ENCODE peak calls at places on chromosome 3, in eight cellular contexts. P is psoas muscle, U is stomach, I is Peyer's patch, E is left lung, B is Karpas-422, V is SK-N-SH, X is adrenal gland. L is an unnamed sample. For H3K4me1 and H3K27me3, the result is how much of the 10 kb centered on the place peaks cover.

GRCh38 chr3:49665822-49666519 is 8.2 kb upstream of the APEH start:
- DNase-seq in P (no peak), U (peak), I (no peak), E (no peak), B (no peak), V (no peak), X (no peak), L (no peak)

GRCh38 chr3:50454671-50455070 is 48.8 kb downstream of the CACNA2D2 start:
- DNase-seq in P (no peak), U (no peak), I (no peak), E (no peak), B (no peak), V (peak), X (no peak), L (no peak)

GRCh38 chr3:174218011-174218410 is 641.1 kb upstream of the NAALADL2 start:
- DNase-seq in P (no peak), U (no peak), I (no peak), E (no peak), B (no peak), V (no peak), X (no peak), L (no peak)

GRCh38 chr3:127629462-127630403 is 748 bp downstream of the PODXL2 start:
- DNase-seq in P (no peak), U (no peak), I (peak), E (no peak), B (peak), V (peak), X (no peak), L (peak)

GRCh38 chr3:45640724-45641361 is 46.3 kb downstream of the LIMD1 start:
- DNase-seq in P (no peak), U (no peak), I (no peak), E (no peak), B (peak), V (no peak), X (no peak), L (no peak)

GRCh38 chr3:193895409-193895808 is 240.5 kb upstream of the HES1 start:
- DNase-seq in P (no peak), U (no peak), I (no peak), E (no peak), B (no peak), V (no peak), X (no peak), L (no peak)

GRCh38 chr3:116188231-116188785 is 257.0 kb downstream of the LSAMP start:
- DNase-seq in P (no peak), U (no peak), I (no peak), E (no peak), B (no peak), V (no peak), X (no peak), L (no peak)

GRCh38 chr3:16106050-16106449 is 68.4 kb upstream of the GALNT15 start:
- DNase-seq in P (no peak), U (no peak), I (no peak), E (no peak), B (no peak), V (no peak), X (no peak), L (no peak)

GRCh38 chr3:133440652-133441051 is 40.8 kb downstream of the BFSP2 start:
- DNase-seq in P (no peak), U (no peak), I (no peak), E (no peak), B (peak), V (no peak), X (no peak), L (no peak)

GRCh38 chr3:169634618-169635236 is 28.8 kb downstream of the MECOM start:
- DNase-seq in P (no peak), U (peak), I (no peak), E (peak), B (no peak), V (no peak), X (no peak), L (no peak)

GRCh38 chr3:101154386-101154785 is 161.2 kb upstream of the ABI3BP start:
- DNase-seq in P (no peak), U (no peak), I (no peak), E (no peak), B (no peak), V (no peak), X (no peak), L (no peak)

GRCh38 chr3:112984485-112984884 is 6.3 kb upstream of the GTPBP8 start:
- DNase-seq in P (no peak), U (peak), I (no peak), E (no peak), B (no peak), V (no peak), X (no peak), L (no peak)

GRCh38 chr3:137988152-137988551 is 21.8 kb upstream of the CLDN18 start:
- DNase-seq in P (no peak), U (peak), I (no peak), E (peak), B (no peak), V (no peak), X (no peak), L (no peak)

GRCh38 chr3:188385295-188385694 is 231.3 kb downstream of the LPP start:
- DNase-seq in P (no peak), U (no peak), I (no peak), E (peak), B (no peak), V (no peak), X (no peak), L (no peak)

GRCh38 chr3:169091196-169091595 is 572.3 kb downstream of the MECOM start:
- DNase-seq in P (no peak), U (no peak), I (no peak), E (no peak), B (no peak), V (no peak), X (no peak), L (no peak)

GRCh38 chr3:107928084-107928445 is 162.8 kb downstream of the CD47 start:
- DNase-seq in P (no peak), U (no peak), I (no peak), E (no peak), B (peak), V (peak), X (no peak), L (no peak)

GRCh38 chr3:38722760-38723568 is 73.5 kb upstream of the SCN5A start:
- DNase-seq in P (no peak), U (no peak), I (no peak), E (no peak), B (no peak), V (no peak), X (no peak), L (no peak)

GRCh38 chr3:81451140-81451539 is 310.3 kb downstream of the GBE1 start:
- DNase-seq in P (no peak), U (no peak), I (no peak), E (no peak), B (no peak), V (no peak), X (no peak), L (no peak)

GRCh38 chr3:50806806-50807205 is 132.1 kb downstream of the DOCK3 start:
- DNase-seq in P (no peak), U (no peak), I (no peak), E (no peak), B (no peak), V (no peak), X (no peak), L (no peak)

DNA sequence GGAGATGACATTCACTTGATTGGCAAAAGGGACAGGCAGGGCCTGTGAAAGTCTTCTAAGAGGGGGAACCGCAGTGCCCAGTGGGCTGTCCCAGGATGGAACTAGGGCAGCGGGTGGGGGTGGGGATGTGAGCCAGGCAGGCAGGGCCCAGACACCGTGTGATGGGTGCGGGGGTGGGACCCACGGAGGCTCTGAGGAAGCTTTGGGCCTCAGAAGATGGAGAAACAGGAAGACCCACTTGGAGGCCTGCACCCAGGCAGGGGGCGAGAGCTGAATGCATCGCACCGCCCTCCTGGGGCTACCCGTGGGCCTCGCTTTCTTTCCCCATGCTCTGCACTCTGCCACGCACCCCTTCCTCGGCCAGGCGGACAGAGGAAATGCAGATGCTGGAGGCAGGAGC is 32.9 kb upstream of the ACAD9 start:
- DNase-seq in P (no peak), U (no peak), I (no peak), E (peak), B (no peak), V (no peak), X (no peak), L (no peak)
- H3K27ac ChIP-seq in P (peak), U (peak), I (no peak), E (peak), B (no peak), V (peak), X (no peak), L (peak)

GRCh38 chr3:25478358-25478757 is 50.3 kb downstream of the RARB start:
- DNase-seq in P (no peak), U (no peak), I (no peak), E (no peak), B (no peak), V (no peak), X (no peak), L (no peak)
- H3K4me1 ChIP-seq in P (under half), U (under half), I (under half), E (under half), B (under half), V (half or more), X (under half), L (under half)

GRCh38 chr3:5774337-5774736 is 586.8 kb downstream of the EDEM1 start:
- DNase-seq in P (no peak), U (no peak), I (no peak), E (no peak), B (no peak), V (no peak), X (no peak), L (no peak)
- H3K27me3 ChIP-seq in P (under half), U (under half), I (under half), E (under half), B (under half), V (under half), X (under half), L (under half)

GRCh38 chr3:72254483-72254882 is 469.5 kb upstream of the PROK2 start:
- DNase-seq in P (no peak), U (no peak), I (no peak), E (no peak), B (no peak), V (no peak), X (no peak), L (no peak)

GRCh38 chr3:72258786-72259185 is 473.8 kb upstream of the PROK2 start:
- DNase-seq in P (no peak), U (no peak), I (no peak), E (no peak), B (no peak), V (no peak), X (no peak), L (no peak)

GRCh38 chr3:72258366-72258765 is 473.4 kb upstream of the PROK2 start:
- DNase-seq in P (no peak), U (no peak), I (no peak), E (no peak), B (no peak), V (no peak), X (no peak), L (no peak)

GRCh38 chr3:72255191-72255590 is 470.2 kb upstream of the PROK2 start:
- DNase-seq in P (no peak), U (peak), I (no peak), E (no peak), B (no peak), V (peak), X (peak), L (no peak)

DNA sequence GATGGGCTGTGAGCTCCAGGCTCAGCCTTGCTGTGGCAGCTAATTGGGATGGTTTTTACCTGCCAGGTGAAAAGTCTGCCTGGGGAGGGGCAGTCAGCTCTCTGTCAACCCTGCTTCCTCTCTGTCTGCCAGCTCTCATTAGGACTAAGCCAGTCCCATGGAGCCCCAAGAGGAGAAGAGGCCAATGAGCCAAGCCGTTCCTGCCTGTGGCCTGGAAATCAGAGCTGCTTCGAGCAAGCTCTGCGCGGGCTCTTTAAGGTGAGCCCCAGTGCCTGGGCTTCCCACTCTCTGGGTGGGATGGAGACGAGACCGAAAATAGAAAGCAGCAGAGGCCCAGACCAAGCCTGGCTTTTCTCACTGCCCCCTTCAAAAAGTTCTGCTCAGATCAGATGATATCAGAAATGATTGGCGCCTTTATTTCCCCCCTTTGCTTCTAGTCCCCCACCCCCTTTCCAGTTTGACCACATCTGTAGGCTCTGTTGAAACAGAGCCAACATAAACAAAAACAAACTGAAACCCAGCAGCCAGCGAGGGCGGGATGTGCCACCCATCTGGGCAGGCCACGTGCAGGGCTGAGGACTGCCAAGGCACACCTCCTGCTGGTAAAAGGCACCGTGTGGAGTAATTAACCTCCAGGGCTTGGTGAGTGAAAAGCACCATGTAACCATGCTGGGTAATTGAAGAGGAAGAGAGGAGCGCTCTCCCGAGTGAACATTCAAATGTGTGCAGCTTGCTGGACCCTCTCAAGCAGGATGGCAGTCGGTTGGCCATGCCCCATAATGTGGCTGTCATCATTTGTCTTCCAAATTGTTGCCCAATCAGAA is 471.0 kb upstream of the PROK2 start:
- DNase-seq in P (no peak), U (peak), I (peak), E (no peak), B (peak), V (peak), X (no peak), L (no peak)
- H3K27ac ChIP-seq in P (no peak), U (peak), I (peak), E (no peak), B (no peak), V (peak), X (no peak), L (no peak)

DNA sequence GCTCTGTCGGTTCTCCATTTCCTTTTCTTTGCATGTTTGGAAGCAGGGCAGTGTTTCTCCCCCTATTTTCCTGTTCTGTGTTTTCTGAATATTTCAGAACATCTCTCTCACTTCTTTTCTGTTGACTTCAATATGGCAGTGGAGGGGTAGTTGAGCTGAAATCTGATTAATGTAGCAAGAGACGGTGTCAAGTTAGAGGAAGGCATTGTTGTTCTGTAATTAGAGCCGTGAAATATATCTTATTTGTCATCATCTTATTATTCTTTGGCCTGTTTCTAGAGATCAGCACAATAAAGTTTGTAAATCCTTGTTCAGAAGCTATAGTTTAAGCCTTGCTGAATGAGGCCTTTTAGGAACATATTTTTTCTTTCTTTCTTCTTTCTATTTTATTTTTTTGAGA is 353.9 kb downstream of the PTPRG start:
- DNase-seq in P (no peak), U (no peak), I (no peak), E (no peak), B (no peak), V (no peak), X (no peak), L (no peak)
- H3K4me1 ChIP-seq in P (under half), U (under half), I (under half), E (under half), B (under half), V (under half), X (under half), L (under half)

GRCh38 chr3:72248389-72248761 is 463.4 kb upstream of the PROK2 start:
- DNase-seq in P (no peak), U (no peak), I (no peak), E (no peak), B (no peak), V (no peak), X (no peak), L (no peak)
- H3K27me3 ChIP-seq in P (under half), U (under half), I (under half), E (under half), B (under half), V (under half), X (under half), L (under half)

GRCh38 chr3:71010731-71011455 is 572.6 kb downstream of the FOXP1 start:
- DNase-seq in P (no peak), U (no peak), I (no peak), E (no peak), B (peak), V (no peak), X (no peak), L (peak)
- H3K27ac ChIP-seq in P (no peak), U (peak), I (no peak), E (no peak), B (peak), V (no peak), X (no peak), L (no peak)